ENCODE peak calls at places on chromosomes 12 and 14, in six cellular contexts. M is A549, Z is IMR-90, G is HEK293T, W is K562, X is GM12878. E is an unnamed sample.

GRCh38 chr14:77843155-77843554 is 43.2 kb downstream of the ADCK1 start:
- DNase-seq in X (no peak), W (no peak), G (no peak), Z (no peak), M (no peak), E (no peak)

GRCh38 chr12:1519642-1520041 is 74.7 kb downstream of the FBXL14 start:
- DNase-seq in M (no peak), G (no peak), Z (no peak), X (no peak), W (no peak), E (no peak)

GRCh38 chr12:84638811-84639368 is 273.7 kb downstream of the SLC6A15 start:
- DNase-seq in Z (peak), X (no peak), M (no peak), W (no peak), G (no peak), E (no peak)

GRCh38 chr14:22221508-22221907 is 367.5 kb downstream of the DAD1 start:
- DNase-seq in M (peak), X (no peak), G (peak), Z (peak), W (peak), E (peak)

GRCh38 chr14:59465570-59466150 is 480 bp upstream of the GPR135 start:
- DNase-seq in M (no peak), G (no peak), X (no peak), Z (no peak), W (no peak), E (no peak)

GRCh38 chr12:113241191-113242017 is 20.1 kb downstream of the TPCN1 start:
- DNase-seq in X (no peak), W (no peak), G (no peak), Z (peak), M (no peak), E (peak)

GRCh38 chr12:18430425-18431048 is 169.2 kb downstream of the PIK3C2G start:
- DNase-seq in G (peak), Z (peak), M (peak), X (no peak), W (peak), E (peak)

GRCh38 chr14:20044243-20044642 is 8.4 kb upstream of the OR4K13 start:
- DNase-seq in W (no peak), Z (no peak), X (no peak), M (no peak), G (no peak), E (no peak)

GRCh38 chr12:51525518-51525917 is 65.5 kb upstream of the SCN8A start:
- DNase-seq in W (no peak), M (no peak), Z (no peak), X (no peak), G (no peak), E (no peak)

GRCh38 chr12:98208846-98209245 is 306.5 kb upstream of the TMPO start:
- DNase-seq in Z (no peak), X (no peak), W (no peak), M (no peak), G (no peak), E (no peak)

GRCh38 chr12:2959194-2959507 is at the start of gene TEAD4:
- DNase-seq in M (peak), G (peak), X (no peak), W (peak), Z (peak), E (peak)

GRCh38 chr12:108514468-108514972 is 557 bp upstream of the FICD start:
- DNase-seq in Z (no peak), X (no peak), G (no peak), W (no peak), M (no peak), E (no peak)

GRCh38 chr14:61549425-61549824 is 145.9 kb upstream of the HIF1A start:
- DNase-seq in G (no peak), W (no peak), Z (peak), X (no peak), M (no peak), E (no peak)

GRCh38 chr12:19588944-19589343 is 149.7 kb downstream of the AEBP2 start:
- DNase-seq in W (no peak), Z (no peak), G (no peak), M (no peak), X (no peak), E (no peak)

GRCh38 chr12:46963977-46964376 is 115.4 kb upstream of the PCED1B start:
- DNase-seq in W (no peak), M (no peak), Z (no peak), G (no peak), X (no peak), E (no peak)

GRCh38 chr12:118979763-118980406 is 1.5 kb upstream of the SRRM4 start:
- DNase-seq in Z (peak), W (peak), G (peak), X (no peak), M (peak), E (peak)

GRCh38 chr12:96981053-96981452 is 74.0 kb downstream of the NEDD1 start:
- DNase-seq in Z (peak), M (no peak), G (no peak), W (no peak), X (no peak), E (no peak)

GRCh38 chr14:56172571-56172971 is 54.4 kb downstream of the PELI2 start:
- DNase-seq in Z (peak), M (no peak), W (no peak), X (no peak), G (no peak), E (no peak)

GRCh38 chr12:6763380-6763779 is 2.8 kb upstream of the PTMS start:
- DNase-seq in M (no peak), G (no peak), X (no peak), W (no peak), Z (no peak), E (no peak)

GRCh38 chr12:14194572-14194971 is 170.9 kb upstream of the ATF7IP start:
- DNase-seq in W (no peak), M (no peak), Z (no peak), G (no peak), X (no peak), E (no peak)

GRCh38 chr14:106812788-106813476 is 1286.5 kb downstream of the TMEM121 start:
- DNase-seq in X (no peak), M (no peak), W (no peak), G (no peak), Z (no peak), E (no peak)

GRCh38 chr12:84924956-84925355 is 12.4 kb upstream of the SLC6A15 start:
- DNase-seq in G (no peak), M (no peak), X (no peak), Z (peak), W (no peak), E (no peak)

GRCh38 chr12:125549836-125550235 is 484.6 kb downstream of the AACS start:
- DNase-seq in Z (no peak), M (no peak), X (no peak), W (peak), G (no peak), E (no peak)

GRCh38 chr12:127559349-127560040 is 707.5 kb upstream of the TMEM132C start:
- DNase-seq in Z (peak), M (no peak), W (peak), X (peak), G (peak), E (no peak)

GRCh38 chr12:47189753-47190152 is 110.0 kb upstream of the AMIGO2 start:
- DNase-seq in X (no peak), W (no peak), Z (no peak), M (no peak), G (no peak), E (no peak)

GRCh38 chr14:47674148-47674545 is 1.3 kb downstream of the MDGA2 start:
- DNase-seq in M (no peak), G (peak), X (no peak), W (no peak), Z (no peak), E (no peak)
- TF ChIP-seq BHLHE40 in M (no peak), G (no peak), X (no peak), W (no peak), Z (no peak), E (no peak)

DNA sequence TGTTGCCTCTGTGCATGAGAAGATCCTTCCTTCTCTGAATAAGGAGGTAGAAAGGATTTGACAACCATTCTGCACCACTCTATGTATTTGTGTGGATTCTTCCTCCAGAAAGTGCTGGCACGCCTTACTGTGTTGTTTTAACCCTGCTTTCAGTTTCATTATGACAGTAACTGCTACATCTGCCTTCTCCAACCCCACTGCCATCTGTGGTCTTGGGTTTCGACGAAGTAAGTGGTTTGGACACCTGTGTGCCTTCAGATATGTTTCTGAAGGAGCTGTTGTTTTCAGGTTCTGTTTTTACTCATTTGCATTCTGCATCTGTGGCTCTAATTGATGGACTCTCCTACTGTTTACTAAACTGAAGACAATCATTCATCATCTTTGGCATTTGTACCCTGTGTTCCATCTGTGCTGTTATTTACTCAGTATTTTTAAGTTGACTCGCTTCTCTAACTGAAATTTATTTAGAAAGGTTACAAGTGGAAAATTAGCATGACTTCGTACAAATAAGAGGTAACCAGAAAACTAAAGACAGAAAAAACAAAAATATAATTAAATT is 4.1 kb downstream of the TSHR start:
- DNase-seq in M (no peak), W (no peak), Z (no peak), X (peak), G (no peak), E (no peak)
- TF ChIP-seq BHLHE40 in M (no peak), W (no peak), Z (no peak), X (peak), G (no peak), E (no peak)

DNA sequence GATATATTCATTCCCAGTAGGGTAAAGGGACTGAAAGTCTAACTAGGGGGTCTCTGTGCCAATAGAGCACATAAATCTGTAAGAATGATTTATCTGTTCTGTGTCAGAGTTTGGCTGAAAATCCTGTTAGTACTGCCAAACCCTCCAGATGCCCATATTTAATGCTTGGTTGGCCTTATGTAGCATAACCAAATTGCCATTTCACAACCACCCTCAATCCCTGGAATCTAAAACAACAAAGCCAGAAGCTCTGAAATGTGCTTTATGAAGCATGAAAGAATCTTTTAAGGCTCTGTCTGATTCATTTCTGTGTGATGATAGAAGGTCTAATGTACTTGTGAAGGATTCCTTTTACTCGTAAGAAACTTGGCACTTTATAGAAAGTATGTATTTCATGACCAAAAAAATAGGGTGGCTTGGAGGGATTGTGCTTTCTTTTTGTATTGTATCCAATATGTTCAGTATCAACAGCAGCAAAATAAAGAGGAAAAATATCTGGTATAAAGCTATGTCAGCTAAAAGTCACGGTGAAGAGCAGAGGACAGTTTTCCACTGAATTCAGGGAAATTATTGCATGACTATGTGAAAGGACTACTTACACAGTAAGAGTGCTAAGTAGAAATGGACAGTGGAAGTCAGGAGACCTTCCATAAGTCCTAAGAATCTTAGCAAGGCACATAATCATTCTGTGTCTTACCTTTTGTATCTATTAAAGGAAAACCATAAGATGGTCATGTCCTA is 19.1 kb downstream of the TSHR start:
- DNase-seq in G (no peak), X (no peak), M (no peak), W (no peak), Z (no peak), E (no peak)
- TF ChIP-seq BHLHE40 in G (no peak), X (no peak), M (no peak), W (no peak), Z (no peak), E (no peak)

GRCh38 chr12:111105294-111105693 is 184.9 kb upstream of the MYL2 start:
- DNase-seq in M (no peak), X (no peak), Z (no peak), G (no peak), W (no peak), E (no peak)
- TF ChIP-seq BHLHE40 in M (no peak), X (no peak), Z (no peak), G (no peak), W (peak), E (no peak)

GRCh38 chr14:47715330-47715729 is 39.9 kb upstream of the MDGA2 start:
- DNase-seq in Z (peak), W (no peak), G (no peak), M (no peak), X (no peak), E (no peak)
- TF ChIP-seq BHLHE40 in Z (no peak), W (no peak), G (no peak), M (no peak), X (no peak), E (no peak)

GRCh38 chr14:25436906-25437305 is 387.0 kb upstream of the STXBP6 start:
- DNase-seq in G (no peak), X (no peak), M (no peak), Z (no peak), W (no peak), E (no peak)

GRCh38 chr14:25430808-25431207 is 380.9 kb upstream of the STXBP6 start:
- DNase-seq in X (no peak), W (no peak), G (no peak), M (no peak), Z (no peak), E (no peak)

GRCh38 chr14:25431211-25432076 is 381.5 kb upstream of the STXBP6 start:
- DNase-seq in Z (no peak), G (peak), X (no peak), W (no peak), M (no peak), E (peak)
- TF ChIP-seq BHLHE40 in Z (no peak), G (no peak), X (no peak), W (no peak), M (no peak), E (no peak)

GRCh38 chr14:54653764-54654469 is 87.0 kb downstream of the SAMD4A start:
- DNase-seq in M (peak), Z (peak), G (no peak), W (no peak), X (no peak), E (peak)

GRCh38 chr14:54652188-54652889 is 85.4 kb downstream of the SAMD4A start:
- DNase-seq in Z (peak), W (no peak), M (peak), G (peak), X (no peak), E (peak)

GRCh38 chr14:54654600-54654999 is 87.7 kb downstream of the SAMD4A start:
- DNase-seq in W (no peak), G (no peak), Z (no peak), M (no peak), X (no peak), E (no peak)

GRCh38 chr14:54651649-54652048 is 84.7 kb downstream of the SAMD4A start:
- DNase-seq in G (no peak), M (no peak), X (no peak), Z (no peak), W (no peak), E (no peak)

GRCh38 chr14:54652890-54653201 is 85.9 kb downstream of the SAMD4A start:
- DNase-seq in G (no peak), W (no peak), M (no peak), Z (no peak), X (no peak), E (no peak)
- TF ChIP-seq BHLHE40 in G (no peak), W (no peak), M (no peak), Z (no peak), X (no peak), E (no peak)

DNA sequence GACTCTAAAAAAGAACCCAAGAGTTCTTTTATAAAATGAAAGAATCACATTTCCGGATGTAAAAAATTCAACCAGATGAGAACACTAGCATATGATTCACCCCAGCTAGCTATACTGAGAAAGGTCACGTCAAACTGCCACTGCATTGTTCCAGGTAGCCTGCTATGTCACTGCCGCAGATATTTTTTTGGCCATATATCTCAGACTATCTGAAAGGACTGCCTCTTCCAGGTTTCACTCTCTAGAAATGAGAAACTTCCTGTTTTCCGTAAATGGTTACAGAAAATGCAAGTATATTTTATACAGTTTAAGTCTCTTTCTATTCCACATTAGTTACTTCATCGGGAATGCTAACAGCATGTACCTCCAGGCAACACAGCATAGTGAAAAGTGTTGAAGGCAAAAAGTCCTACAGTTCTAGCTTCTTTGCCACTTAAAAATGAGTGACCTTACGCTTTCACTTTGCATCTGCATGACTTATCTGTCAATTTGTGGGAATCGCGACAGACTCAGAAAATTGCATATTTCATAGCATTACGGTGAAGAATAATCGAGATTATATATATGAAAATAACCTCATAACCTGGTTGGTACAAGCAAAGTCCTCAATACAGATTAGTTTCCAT is 105.2 kb downstream of the MED13L start:
- DNase-seq in W (no peak), G (no peak), X (no peak), M (no peak), Z (no peak), E (no peak)
- TF ChIP-seq BHLHE40 in W (no peak), G (no peak), X (no peak), M (no peak), Z (no peak), E (no peak)

GRCh38 chr12:122001379-122002209 is 20.1 kb upstream of the BCL7A start:
- DNase-seq in M (no peak), X (no peak), Z (no peak), G (no peak), W (no peak), E (no peak)
- TF ChIP-seq BHLHE40 in M (no peak), X (no peak), Z (no peak), G (no peak), W (no peak), E (no peak)